ENCODE peak calls at places on chromosomes 6 and 20, in ten cellular contexts. T is stimulated activated CD8-positive, alpha-beta memory T cell treated with anti-CD3 and anti-CD28 coated beads, Interleukin-4, amount 100 ng/mL, for 48 hours; C is foreskin fibroblast; D is HFFc6; G is effector memory CD4-positive, alpha-beta T cell; L is non-pigmented ciliary epithelial cell; Q is gastrocnemius medialis; H is astrocyte; J is NCI-H1105; E is NCI-H345. F is an unnamed sample.

GRCh38 chr6:109816452-109817374 is 125.6 kb downstream of the FIG4 start:
- DNase-seq in H (no peak), J (peak; percentile 97), D (no peak), L (no peak), C (no peak), T (no peak), Q (no peak), E (peak; percentile 99), G (no peak), F (no peak)

GRCh38 chr6:85126448-85127178 is 323.3 kb upstream of the NT5E start:
- DNase-seq in C (peak; percentile 90), D (peak; percentile 58), H (no peak), E (no peak), G (no peak), Q (no peak), T (peak; percentile 26), J (no peak), L (no peak), F (no peak)

GRCh38 chr6:135901776-135902524 is 50.4 kb downstream of the PDE7B start:
- DNase-seq in Q (peak; percentile 19), J (no peak), E (no peak), H (peak; percentile 92), D (peak; percentile 48), L (peak; percentile 81), C (peak; percentile 88), G (no peak), T (no peak), F (no peak)

GRCh38 chr20:63741676-63742380 is 2.3 kb downstream of the SLC2A4RG start:
- DNase-seq in H (no peak), T (no peak), G (no peak), J (no peak), E (no peak), L (no peak), Q (no peak), C (no peak), D (no peak), F (no peak)

GRCh38 chr20:36951977-36952738 is 650 bp upstream of the SAMHD1 start:
- DNase-seq in J (no peak), C (no peak), T (no peak), G (no peak), L (no peak), E (no peak), Q (no peak), D (no peak), H (no peak), F (no peak)

GRCh38 chr20:16530201-16530681 is 43.0 kb downstream of the KIF16B start:
- DNase-seq in T (no peak), C (peak; percentile 49), G (no peak), L (no peak), J (no peak), Q (no peak), D (no peak), H (peak; percentile 38), E (no peak), F (no peak)

GRCh38 chr6:169592558-169592957 is 109.3 kb downstream of the WDR27 start:
- DNase-seq in J (no peak), E (no peak), C (peak; percentile 82), T (no peak), G (no peak), L (peak; percentile 62), H (peak; percentile 89), Q (no peak), D (peak; percentile 72), F (no peak)

GRCh38 chr20:64099086-64099786 is 8.1 kb downstream of the NPBWR2 start:
- DNase-seq in E (peak; percentile 72), C (no peak), G (no peak), Q (no peak), J (peak; percentile 20), T (no peak), H (no peak), D (no peak), L (no peak), F (no peak)

GRCh38 chr6:22152871-22153270 is 144.0 kb downstream of the PRL start:
- DNase-seq in H (no peak), T (no peak), C (no peak), Q (no peak), L (no peak), J (peak; percentile 47), D (no peak), E (peak; percentile 49), G (no peak), F (no peak)

GRCh38 chr6:24495516-24495847 is 713 bp downstream of the ALDH5A1 start:
- DNase-seq in Q (peak; percentile 60), T (peak; percentile 58), L (peak; percentile 10), G (no peak), E (peak; percentile 61), C (peak; percentile 12), D (no peak), H (peak; percentile 39), J (no peak), F (no peak)

GRCh38 chr20:667351-668034 is 8.1 kb downstream of the SCRT2 start:
- DNase-seq in L (no peak), G (peak; percentile 23), D (no peak), J (no peak), Q (peak; percentile 48), T (peak; percentile 86), E (peak; percentile 33), H (no peak), C (peak; percentile 74), F (no peak)

F was measured in epithelial cell of proximal tubule.